ENCODE peak calls at places on chromosomes 11 and 22, in eight cellular contexts. E is epithelial cell of esophagus; I is nephron progenitor cell; P is bronchial epithelial cell; T is NCI-H774; Y is T-helper 2 cell; U is iris pigment epithelial cell; L is CD4-positive, alpha-beta T cell. X is an unnamed sample.
A peak's percentile ranks its signal among the peaks of the same experiment; 100 is the strongest.

GRCh38 chr11:67572747-67573419 is 10.7 kb upstream of the GSTP1 start:
- DNase-seq in E (peak; percentile 71), I (no peak), P (peak; percentile 55), T (peak; percentile 17), Y (no peak), U (peak; percentile 46), L (no peak), X (peak; percentile 78)

GRCh38 chr22:38314992-38315800 is 2.0 kb downstream of the CSNK1E start:
- DNase-seq in E (no peak), I (no peak), P (no peak), T (no peak), Y (no peak), U (no peak), L (no peak), X (peak; percentile 25)

GRCh38 chr11:2290351-2290841 is 11.3 kb downstream of the C11orf21 start:
- DNase-seq in E (no peak), I (no peak), P (no peak), T (peak; percentile 9), Y (no peak), U (no peak), L (no peak), X (no peak)

GRCh38 chr11:2114430-2115241 is 24.6 kb downstream of the IGF2 start:
- DNase-seq in E (no peak), I (no peak), P (no peak), T (no peak), Y (no peak), U (no peak), L (no peak), X (no peak)

GRCh38 chr11:79045811-79046304 is 395.0 kb downstream of the TENM4 start:
- DNase-seq in E (peak; percentile 78), I (no peak), P (peak; percentile 82), T (no peak), Y (no peak), U (peak; percentile 11), L (no peak), X (peak; percentile 51)

GRCh38 chr22:17868771-17869170 is 94.5 kb upstream of the BID start:
- DNase-seq in E (no peak), I (no peak), P (no peak), T (no peak), Y (no peak), U (no peak), L (no peak), X (no peak)

GRCh38 chr11:86551286-86551685 is 121.1 kb downstream of the ME3 start:
- DNase-seq in E (peak; percentile 63), I (no peak), P (peak; percentile 87), T (no peak), Y (no peak), U (peak; percentile 98), L (no peak), X (no peak)

GRCh38 chr22:29385748-29386147 is 2.6 kb downstream of the AP1B1 start:
- DNase-seq in E (peak; percentile 24), I (no peak), P (peak; percentile 17), T (no peak), Y (no peak), U (no peak), L (no peak), X (no peak)

GRCh38 chr22:25485626-25486545 is 78.6 kb upstream of the GRK3 start:
- DNase-seq in E (no peak), I (no peak), P (no peak), T (no peak), Y (no peak), U (no peak), L (no peak), X (no peak)

GRCh38 chr11:61827573-61828378 is at the start of gene FADS2:
- DNase-seq in E (peak; percentile 89), I (peak; percentile 94), P (peak; percentile 74), T (peak; percentile 96), Y (peak; percentile 29), U (peak; percentile 98), L (peak; percentile 66), X (peak; percentile 92)

GRCh38 chr11:100823360-100823759 is 136.3 kb downstream of the ARHGAP42 start:
- DNase-seq in E (no peak), I (no peak), P (no peak), T (no peak), Y (no peak), U (peak; percentile 74), L (no peak), X (no peak)

GRCh38 chr22:23385301-23386244 is 194.5 kb downstream of the IGLL1 start:
- DNase-seq in E (peak; percentile 82), I (peak; percentile 94), P (peak; percentile 63), T (peak; percentile 47), Y (peak; percentile 63), U (peak; percentile 75), L (peak; percentile 87), X (peak; percentile 96)

GRCh38 chr11:112730591-112730990 is 230.6 kb upstream of the NCAM1 start:
- DNase-seq in E (no peak), I (no peak), P (no peak), T (no peak), Y (no peak), U (no peak), L (no peak), X (no peak)

GRCh38 chr11:10451399-10452116 is 3.5 kb upstream of the AMPD3 start:
- DNase-seq in E (no peak), I (no peak), P (no peak), T (no peak), Y (no peak), U (no peak), L (no peak), X (no peak)

GRCh38 chr22:50262460-50262911 is 1.0 kb upstream of the MAPK12 start:
- DNase-seq in E (peak; percentile 64), I (no peak), P (peak; percentile 40), T (no peak), Y (no peak), U (peak; percentile 30), L (no peak), X (no peak)

GRCh38 chr11:55503449-55503848 is 50.8 kb upstream of the OR4C15 start:
- DNase-seq in E (no peak), I (no peak), P (no peak), T (no peak), Y (no peak), U (no peak), L (no peak), X (peak; percentile 15)

GRCh38 chr11:84289381-84289906 is 1003.3 kb upstream of the CCDC90B start:
- DNase-seq in E (peak; percentile 47), I (no peak), P (peak; percentile 74), T (no peak), Y (no peak), U (peak; percentile 87), L (no peak), X (no peak)

GRCh38 chr11:10155793-10156490 is 138.1 kb downstream of the SBF2 start:
- DNase-seq in E (peak; percentile 32), I (no peak), P (no peak), T (peak; percentile 25), Y (no peak), U (no peak), L (no peak), X (no peak)

GRCh38 chr11:73406619-73407018 is 30.4 kb downstream of the RELT start:
- DNase-seq in E (no peak), I (no peak), P (no peak), T (no peak), Y (no peak), U (no peak), L (no peak), X (no peak)

GRCh38 chr22:41524809-41525449 is 19.3 kb downstream of the POLR3H start:
- DNase-seq in E (no peak), I (no peak), P (no peak), T (no peak), Y (peak; percentile 58), U (peak; percentile 70), L (peak; percentile 74), X (no peak)

GRCh38 chr11:74984070-74984469 is 4.7 kb upstream of the NEU3 start:
- DNase-seq in E (no peak), I (no peak), P (no peak), T (no peak), Y (no peak), U (no peak), L (no peak), X (no peak)